ENCODE peak calls at places on chromosomes 12 and 14, in seven cellular contexts. G, N, M, P, U, B and Y are unnamed samples.

GRCh38 chr14:39434401-39434800 is 2.2 kb upstream of the FBXO33 start:
- DNase-seq in N (peak), P (no peak), M (no peak), U (no peak), G (no peak), B (no peak), Y (peak)

GRCh38 chr14:76919811-76920571 is 93.8 kb downstream of the LRRC74A start:
- DNase-seq in P (peak), N (peak), G (peak), B (no peak), M (peak), U (peak), Y (no peak)

GRCh38 chr14:61147898-61148549 is 133.1 kb downstream of the TMEM30B start:
- DNase-seq in N (peak), B (no peak), G (no peak), U (no peak), P (peak), M (peak), Y (peak)

GRCh38 chr14:75369506-75369905 is 58.3 kb upstream of the JDP2 start:
- DNase-seq in U (no peak), P (no peak), B (no peak), G (no peak), M (no peak), N (no peak), Y (no peak)

GRCh38 chr14:32821989-32822653 is 116.6 kb upstream of the NPAS3 start:
- DNase-seq in N (peak), U (no peak), G (no peak), M (no peak), B (no peak), P (no peak), Y (no peak)

GRCh38 chr14:106551265-106551664 is 1024.9 kb downstream of the TMEM121 start:
- DNase-seq in N (no peak), M (no peak), G (no peak), U (no peak), B (peak), P (no peak), Y (no peak)

GRCh38 chr14:77562681-77563080 is 53.8 kb downstream of the SPTLC2 start:
- DNase-seq in G (no peak), U (no peak), B (no peak), N (peak), M (peak), P (no peak), Y (no peak)

GRCh38 chr12:2276288-2276842 is 223.6 kb downstream of the CACNA1C start:
- DNase-seq in M (no peak), P (no peak), G (no peak), B (no peak), U (no peak), N (no peak), Y (no peak)

GRCh38 chr14:103315368-103315911 is 18.6 kb upstream of the EIF5 start:
- DNase-seq in U (no peak), M (peak), B (no peak), N (peak), P (no peak), G (no peak), Y (no peak)

GRCh38 chr12:10926263-10926662 is 2.8 kb upstream of the PRH2 start:
- DNase-seq in U (no peak), B (no peak), M (no peak), P (no peak), N (no peak), G (no peak), Y (no peak)

GRCh38 chr12:6180300-6181051 is 19.7 kb upstream of the CD9 start:
- DNase-seq in N (peak), U (peak), P (peak), G (no peak), M (peak), B (no peak), Y (no peak)

GRCh38 chr14:56131004-56131864 is 13.0 kb downstream of the PELI2 start:
- DNase-seq in U (no peak), N (no peak), G (no peak), P (no peak), M (no peak), B (no peak), Y (no peak)

GRCh38 chr12:19529933-19530630 is 90.8 kb downstream of the AEBP2 start:
- DNase-seq in G (no peak), B (no peak), U (no peak), P (no peak), M (peak), N (peak), Y (no peak)

GRCh38 chr12:107736914-107737313 is 24.0 kb downstream of the PRDM4 start:
- DNase-seq in G (no peak), N (no peak), M (no peak), U (no peak), B (peak), P (no peak), Y (no peak)

GRCh38 chr14:35234007-35234406 is 58.2 kb upstream of the PSMA6 start:
- DNase-seq in B (no peak), M (peak), N (peak), U (no peak), P (peak), G (no peak), Y (no peak)

GRCh38 chr12:16300706-16301105 is 23.2 kb upstream of the SLC15A5 start:
- DNase-seq in M (peak), B (no peak), G (no peak), P (peak), U (no peak), N (peak), Y (no peak)

GRCh38 chr14:95314609-95315008 is 5.1 kb downstream of the CLMN start:
- DNase-seq in G (peak), B (no peak), M (peak), N (peak), P (peak), U (no peak), Y (no peak)

GRCh38 chr14:56491299-56492285 is 88.0 kb upstream of the TMEM260 start:
- DNase-seq in N (peak), U (peak), M (peak), P (peak), B (peak), G (peak), Y (peak)

GRCh38 chr12:6773662-6774351 is 1.5 kb downstream of the LAG3 start:
- DNase-seq in N (no peak), P (no peak), U (no peak), B (no peak), G (peak), M (no peak), Y (no peak)

GRCh38 chr14:102594514-102595175 is 2.2 kb downstream of the RCOR1 start:
- DNase-seq in U (peak), P (peak), G (peak), B (peak), M (peak), N (peak), Y (peak)

GRCh38 chr12:131399000-131399399 is 311.9 kb upstream of the SFSWAP start:
- DNase-seq in N (no peak), M (no peak), P (no peak), B (no peak), U (no peak), G (no peak), Y (no peak)